ENCODE peak calls at places on chromosomes 1 and 21, in ten cellular contexts. E is astrocyte of the spinal cord; U is osteoblast; F is fibroblast of the aortic adventitia; B is aorta; A is MM.1S; Q is coronary artery; M is AG09309; P is CD8-positive, alpha-beta memory T cell; I is cardiac fibroblast. R is an unnamed sample.
A peak's percentile ranks its signal among the peaks of the same experiment; 100 is the strongest.

GRCh38 chr1:28830814-28831213 is 18.8 kb downstream of the OPRD1 start:
- DNase-seq in Q (no peak), F (no peak), B (no peak), A (no peak), I (no peak), P (no peak), U (no peak), M (no peak), E (no peak), R (no peak)

GRCh38 chr1:54177726-54178125 is 22.1 kb downstream of the CYB5RL start:
- DNase-seq in B (no peak), U (no peak), F (no peak), P (no peak), I (no peak), E (no peak), Q (no peak), A (no peak), M (no peak), R (no peak)

GRCh38 chr1:43985984-43986595 is 5.3 kb upstream of the CCDC24 start:
- DNase-seq in B (no peak), E (no peak), P (no peak), Q (no peak), M (no peak), F (no peak), U (no peak), I (no peak), A (no peak), R (no peak)

GRCh38 chr1:229296541-229296941 is 25.6 kb downstream of the RAB4A start:
- DNase-seq in P (no peak), M (peak; percentile 24), E (peak; percentile 41), B (no peak), A (no peak), I (peak; percentile 77), Q (no peak), F (peak; percentile 33), U (peak; percentile 79), R (peak; percentile 87)

GRCh38 chr1:9835758-9836631 is 12.2 kb upstream of the CLSTN1 start:
- DNase-seq in E (peak; percentile 23), A (no peak), M (no peak), P (no peak), I (peak; percentile 9), U (peak; percentile 43), B (peak; percentile 69), F (no peak), Q (no peak), R (peak; percentile 44)

GRCh38 chr21:34278451-34278850 is 85.4 kb upstream of the KCNE2 start:
- DNase-seq in E (no peak), Q (no peak), M (no peak), U (no peak), B (no peak), F (no peak), A (no peak), P (no peak), I (no peak), R (no peak)

GRCh38 chr1:10033359-10033845 is 644 bp downstream of the UBE4B start:
- DNase-seq in E (peak; percentile 38), F (peak; percentile 43), Q (no peak), U (no peak), A (peak; percentile 53), M (no peak), P (no peak), B (no peak), I (peak; percentile 43), R (peak; percentile 70)

GRCh38 chr1:84996846-84997666 is at the start of gene MCOLN2:
- DNase-seq in E (no peak), U (peak; percentile 73), B (no peak), M (no peak), F (no peak), P (peak; percentile 55), I (peak; percentile 18), A (peak; percentile 8), Q (no peak), R (peak; percentile 32)

GRCh38 chr1:230915079-230915478 is 46.8 kb upstream of the C1orf198 start:
- DNase-seq in F (no peak), Q (no peak), A (no peak), B (no peak), I (no peak), E (no peak), U (no peak), P (no peak), M (no peak), R (no peak)

GRCh38 chr1:206914138-206914537 is 7.6 kb downstream of the FCMR start:
- DNase-seq in A (no peak), I (no peak), U (no peak), B (peak; percentile 34), P (no peak), M (no peak), F (no peak), Q (no peak), E (no peak), R (no peak)

GRCh38 chr1:206912445-206913095 is 9.2 kb downstream of the FCMR start:
- DNase-seq in A (peak; percentile 88), P (no peak), U (peak; percentile 92), F (peak; percentile 85), I (peak; percentile 86), M (no peak), Q (no peak), B (no peak), E (peak; percentile 73), R (peak; percentile 81)

GRCh38 chr1:206916000-206916709 is 5.6 kb downstream of the FCMR start:
- DNase-seq in B (peak; percentile 25), Q (no peak), P (no peak), E (no peak), I (no peak), F (no peak), U (no peak), M (no peak), A (no peak), R (no peak)

GRCh38 chr1:206918076-206918475 is 3.7 kb downstream of the FCMR start:
- DNase-seq in P (no peak), Q (no peak), U (no peak), E (no peak), B (peak; percentile 9), M (no peak), F (no peak), A (no peak), I (no peak), R (no peak)

DNA sequence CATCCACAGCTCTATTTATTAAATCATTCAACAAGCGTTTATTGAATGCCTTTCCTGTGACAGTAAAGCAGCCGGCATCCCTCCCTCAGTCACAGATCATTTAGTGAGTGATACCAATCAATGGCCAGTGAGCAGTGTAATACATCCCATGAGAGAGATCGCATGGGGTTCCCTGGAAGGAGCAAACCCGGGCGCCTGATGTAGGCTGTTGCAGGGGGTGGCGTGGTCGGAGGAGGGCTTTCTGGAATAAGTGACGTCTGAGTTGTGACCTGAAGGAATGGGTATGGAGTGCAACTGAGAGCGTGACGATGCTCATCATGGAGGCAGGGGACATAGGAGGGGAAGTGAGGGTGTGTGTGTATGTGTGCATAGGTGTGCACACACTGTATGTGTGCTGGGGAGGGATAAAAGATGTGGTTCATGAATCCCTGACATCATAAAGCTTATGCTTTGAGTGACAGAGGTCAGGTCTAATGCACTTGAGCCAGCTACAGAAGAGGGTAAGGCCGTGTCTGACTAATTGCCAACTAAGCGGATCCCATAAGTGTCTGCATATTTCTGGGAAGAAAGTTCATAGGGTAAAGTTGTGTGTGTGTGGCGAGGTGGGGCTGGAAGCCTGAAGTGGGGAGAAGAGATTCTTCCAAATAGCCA is 6.5 kb downstream of the FCMR start:
- DNase-seq in U (no peak), B (peak; percentile 42), F (no peak), A (no peak), Q (no peak), I (no peak), P (no peak), E (no peak), M (no peak), R (no peak)
- H3K4me3 ChIP-seq in U (no peak overlapping the region), B (no peak overlapping the region), F (no peak overlapping the region), A (no peak overlapping the region), Q (no peak overlapping the region), I (no peak overlapping the region), P (peak overlapping the region; percentile 81), E (no peak overlapping the region), M (no peak overlapping the region), R (no peak overlapping the region)

GRCh38 chr21:17506936-17507335 is 5.9 kb upstream of the CXADR start:
- DNase-seq in E (no peak), B (no peak), I (no peak), M (no peak), U (no peak), F (no peak), Q (no peak), P (no peak), A (no peak), R (no peak)

GRCh38 chr21:17514124-17514481 is 1.3 kb downstream of the CXADR start:
- DNase-seq in E (peak; percentile 22), B (no peak), U (no peak), F (no peak), P (no peak), I (peak; percentile 39), M (no peak), A (no peak), Q (no peak), R (no peak)

GRCh38 chr21:17513214-17514123 is 626 bp downstream of the CXADR start:
- DNase-seq in B (peak; percentile 77), U (peak; percentile 48), P (no peak), F (peak; percentile 33), E (peak; percentile 55), M (no peak), A (peak; percentile 37), I (peak; percentile 32), Q (no peak), R (peak; percentile 41)

GRCh38 chr21:17512245-17513213 is at the start of gene CXADR:
- DNase-seq in P (peak; percentile 50), M (no peak), A (peak; percentile 95), F (no peak), I (no peak), Q (no peak), E (peak; percentile 64), B (peak; percentile 77), U (peak; percentile 82), R (peak; percentile 33)
- H3K4me3 ChIP-seq in P (peak within 1 kb of the TSS; percentile 70), M (peak within 1 kb of the TSS; percentile 7), A (peak within 1 kb of the TSS; percentile 72), F (peak within 1 kb of the TSS; percentile 67), I (peak within 1 kb of the TSS; percentile 57), Q (peak within 1 kb of the TSS; percentile 87), E (peak within 1 kb of the TSS; percentile 63), B (peak within 1 kb of the TSS; percentile 5), U (peak within 1 kb of the TSS; percentile 59), R (peak within 1 kb of the TSS; percentile 97)

GRCh38 chr1:228060458-228061190 is 21.9 kb upstream of the ARF1 start:
- DNase-seq in B (peak; percentile 72), Q (no peak), F (peak; percentile 16), P (no peak), E (no peak), M (no peak), U (peak; percentile 92), A (no peak), I (peak; percentile 19), R (no peak)
- H3K4me3 ChIP-seq in B (no peak overlapping the region), Q (peak overlapping the region; percentile 21), F (no peak overlapping the region), P (peak overlapping the region; percentile 50), E (peak overlapping the region; percentile 2), M (no peak overlapping the region), U (no peak overlapping the region), A (no peak overlapping the region), I (peak overlapping the region; percentile 21), R (no peak overlapping the region)

DNA sequence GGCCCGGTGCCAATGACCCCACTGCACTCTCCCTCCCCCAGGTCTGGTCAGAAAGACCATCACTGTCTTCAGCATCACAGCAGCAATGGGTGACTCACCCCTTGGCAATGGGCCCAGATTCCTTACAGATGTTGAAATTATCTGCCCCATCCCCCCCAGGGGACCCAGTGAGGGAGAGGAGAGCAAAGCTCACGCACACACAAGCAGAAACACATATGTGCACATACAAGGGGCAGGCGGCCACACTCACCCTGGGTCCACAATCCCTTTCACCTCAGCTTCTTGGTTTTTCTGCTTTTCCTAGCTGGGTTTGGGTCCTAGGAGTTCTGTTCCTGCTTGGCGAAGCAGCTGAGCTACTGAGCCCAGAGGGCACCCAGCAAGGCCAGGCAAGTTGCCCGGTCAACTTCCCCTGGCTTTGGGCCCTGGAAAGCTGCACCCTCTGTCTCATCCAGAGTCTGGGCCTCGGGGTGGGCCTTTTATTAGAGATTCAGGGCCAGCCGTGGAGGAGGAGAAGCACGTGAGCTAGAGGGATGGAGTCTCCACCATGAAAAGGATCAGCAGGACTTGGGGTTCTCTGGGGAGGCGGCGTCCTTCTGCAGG is 2.6 kb downstream of the COL16A1 start:
- DNase-seq in A (no peak), B (peak; percentile 96), P (no peak), Q (peak; percentile 95), U (peak; percentile 98), I (peak; percentile 99), M (peak; percentile 93), F (peak; percentile 99), E (peak; percentile 97), R (peak; percentile 97)
- H3K4me3 ChIP-seq in A (no peak overlapping the region), B (no peak overlapping the region), P (no peak overlapping the region), Q (peak overlapping the region; percentile 74), U (peak overlapping the region; percentile 77), I (peak overlapping the region; percentile 18), M (peak overlapping the region; percentile 85), F (peak overlapping the region; percentile 94), E (peak overlapping the region; percentile 71), R (peak overlapping the region; percentile 86)